ENCODE peak calls at places on chromosomes 16 and 17, in six cellular contexts. L is NCI-H1105; O is stimulated activated CD4-positive, alpha-beta T cell treated with anti-CD3 and anti-CD28 coated beads, Interleukin-1b, Interleukin-23, amount 100 ng/mL, for 24 hours; A is neural progenitor cell; V is foreskin fibroblast; Q is H7. S is an unnamed sample.

GRCh38 chr17:37815516-37815915 is 70.7 kb upstream of the HNF1B start:
- DNase-seq in L (no peak), O (no peak), A (no peak), V (no peak), Q (no peak), S (no peak)

GRCh38 chr17:13957636-13958035 is 111.7 kb upstream of the COX10 start:
- DNase-seq in L (no peak), O (no peak), A (no peak), V (peak), Q (no peak), S (no peak)

GRCh38 chr17:75680431-75680830 is 13.3 kb downstream of the SAP30BP start:
- DNase-seq in L (no peak), O (no peak), A (no peak), V (no peak), Q (no peak), S (no peak)

GRCh38 chr17:42878123-42878880 is 22.3 kb upstream of the G6PC1 start:
- DNase-seq in L (no peak), O (no peak), A (peak), V (no peak), Q (peak), S (no peak)

GRCh38 chr16:68298907-68299515 is 11.7 kb downstream of the SLC7A6OS start:
- DNase-seq in L (peak), O (no peak), A (peak), V (peak), Q (no peak), S (no peak)

GRCh38 chr17:45410144-45411091 is 22.3 kb downstream of the ARHGAP27 start:
- DNase-seq in L (no peak), O (peak), A (no peak), V (no peak), Q (peak), S (no peak)

GRCh38 chr16:53865492-53865863 is 161.5 kb downstream of the FTO start:
- DNase-seq in L (no peak), O (no peak), A (no peak), V (peak), Q (peak), S (no peak)

GRCh38 chr16:4370570-4371480 is 823 bp upstream of the VASN start:
- DNase-seq in L (no peak), O (no peak), A (no peak), V (no peak), Q (no peak), S (no peak)

GRCh38 chr16:52050418-52050817 is 496.5 kb downstream of the TOX3 start:
- DNase-seq in L (no peak), O (no peak), A (no peak), V (peak), Q (no peak), S (no peak)

GRCh38 chr17:80501739-80502577 is 25.6 kb upstream of the NPTX1 start:
- DNase-seq in L (no peak), O (no peak), A (no peak), V (no peak), Q (peak), S (no peak)

GRCh38 chr17:13209091-13209490 is 191.3 kb upstream of the ELAC2 start:
- DNase-seq in L (no peak), O (no peak), A (no peak), V (no peak), Q (no peak), S (no peak)

GRCh38 chr17:2723505-2723996 is 12.0 kb upstream of the CLUH start:
- DNase-seq in L (no peak), O (no peak), A (peak), V (peak), Q (no peak), S (no peak)

GRCh38 chr17:21280081-21280518 is 4.4 kb upstream of the MAP2K3 start:
- DNase-seq in L (peak), O (peak), A (peak), V (peak), Q (peak), S (peak)

GRCh38 chr17:75507712-75508111 is 7.6 kb downstream of the CASKIN2 start:
- DNase-seq in L (no peak), O (no peak), A (no peak), V (no peak), Q (no peak), S (no peak)

GRCh38 chr17:45436625-45437460 is 4.2 kb upstream of the ARHGAP27 start:
- DNase-seq in L (no peak), O (no peak), A (no peak), V (no peak), Q (peak), S (no peak)

GRCh38 chr17:8056232-8056975 is 17.5 kb downstream of the ALOX15B start:
- DNase-seq in L (no peak), O (no peak), A (no peak), V (peak), Q (no peak), S (no peak)

GRCh38 chr16:66189951-66190350 is 176.5 kb upstream of the CDH5 start:
- DNase-seq in L (no peak), O (no peak), A (no peak), V (peak), Q (no peak), S (no peak)

GRCh38 chr17:2853111-2853721 is 57.0 kb downstream of the RAP1GAP2 start:
- DNase-seq in L (no peak), O (no peak), A (peak), V (peak), Q (peak), S (no peak)

GRCh38 chr17:57862410-57862989 is 12.7 kb upstream of the MRPS23 start:
- DNase-seq in L (no peak), O (no peak), A (no peak), V (no peak), Q (peak), S (peak)

GRCh38 chr16:79449906-79450305 is 150.6 kb downstream of the MAF start:
- DNase-seq in L (no peak), O (no peak), A (no peak), V (no peak), Q (no peak), S (no peak)

GRCh38 chr17:21397341-21398050 is 21.3 kb downstream of the KCNJ12 start:
- DNase-seq in L (no peak), O (no peak), A (no peak), V (peak), Q (no peak), S (no peak)